ENCODE peak calls at places on chromosomes 4 and X, in eight cellular contexts. G is GM23248, C is OCI-LY7, F is GM23338, Z is HCT116, D is neural progenitor cell, R is PC-3, Q is SK-N-SH. N is an unnamed sample. For H3K4me1, the result is how much of the 10 kb centered on the place peaks cover.

GRCh38 chrX:41781500-41781899 is 57.5 kb downstream of the GPR82 start:
- DNase-seq in G (peak), C (peak), F (peak), Z (peak), D (peak), R (peak), Q (peak), N (peak)

GRCh38 chr4:61202638-61203495 is 2.7 kb downstream of the ADGRL3 start:
- DNase-seq in G (no peak), C (no peak), F (peak), Z (no peak), D (peak), R (peak), Q (peak), N (peak)

GRCh38 chr4:184624972-184625554 is 24.2 kb downstream of the CASP3 start:
- DNase-seq in G (no peak), C (no peak), F (no peak), Z (no peak), D (no peak), R (no peak), Q (no peak), N (no peak)

GRCh38 chr4:89307185-89307445 is 485 bp downstream of the GPRIN3 start:
- DNase-seq in G (no peak), C (no peak), F (no peak), Z (no peak), D (no peak), R (no peak), Q (no peak), N (no peak)

GRCh38 chr4:8675383-8675782 is 82.8 kb downstream of the CPZ start:
- DNase-seq in G (peak), C (no peak), F (peak), Z (no peak), D (peak), R (peak), Q (no peak), N (peak)

GRCh38 chr4:120850048-120850599 is 72.4 kb downstream of the PRDM5 start:
- DNase-seq in G (peak), C (no peak), F (no peak), Z (no peak), D (no peak), R (no peak), Q (no peak), N (no peak)

GRCh38 chrX:35726176-35726575 is 72.0 kb upstream of the MAGEB16 start:
- DNase-seq in G (peak), C (peak), F (peak), Z (no peak), D (no peak), R (peak), Q (no peak), N (no peak)

GRCh38 chr4:84451546-84451945 is 47.5 kb downstream of the NKX6-1 start:
- DNase-seq in G (peak), C (peak), F (peak), Z (no peak), D (peak), R (peak), Q (no peak), N (peak)

GRCh38 chr4:40475609-40476008 is 140.5 kb downstream of the CHRNA9 start:
- DNase-seq in G (no peak), C (no peak), F (peak), Z (no peak), D (peak), R (no peak), Q (no peak), N (peak)

GRCh38 chrX:151815461-151815860 is 80.9 kb downstream of the CNGA2 start:
- DNase-seq in G (peak), C (no peak), F (no peak), Z (no peak), D (no peak), R (no peak), Q (no peak), N (no peak)

GRCh38 chrX:122545778-122546177 is 638.3 kb upstream of the GRIA3 start:
- DNase-seq in G (no peak), C (no peak), F (no peak), Z (no peak), D (no peak), R (no peak), Q (no peak), N (no peak)

GRCh38 chr4:6491235-6491634 is 18.8 kb upstream of the PPP2R2C start:
- DNase-seq in G (no peak), C (no peak), F (no peak), Z (no peak), D (no peak), R (no peak), Q (no peak), N (no peak)

GRCh38 chrX:40109288-40110008 is 11.7 kb upstream of the BCOR start:
- DNase-seq in G (peak), C (peak), F (peak), Z (no peak), D (peak), R (no peak), Q (peak), N (peak)

GRCh38 chr4:79403356-79403755 is 4.7 kb downstream of the GK2 start:
- DNase-seq in G (no peak), C (no peak), F (no peak), Z (no peak), D (no peak), R (no peak), Q (no peak), N (no peak)

GRCh38 chr4:162787120-162787519 is 379.6 kb downstream of the NAF1 start:
- DNase-seq in G (no peak), C (no peak), F (no peak), Z (no peak), D (no peak), R (no peak), Q (no peak), N (no peak)

GRCh38 chr4:162782778-162783507 is 383.7 kb downstream of the NAF1 start:
- DNase-seq in G (no peak), C (no peak), F (peak), Z (no peak), D (no peak), R (no peak), Q (no peak), N (no peak)

GRCh38 chr4:162782096-162782777 is 384.5 kb downstream of the NAF1 start:
- DNase-seq in G (no peak), C (no peak), F (no peak), Z (no peak), D (no peak), R (no peak), Q (no peak), N (no peak)
- TF ChIP-seq EZH2phosphoT487 in G (no peak), C (no peak), F (no peak), Z (no peak), D (no peak), R (no peak), Q (no peak), N (no peak)

GRCh38 chr4:168619266-168619631 is 122.4 kb downstream of the PALLD start:
- DNase-seq in G (no peak), C (no peak), F (no peak), Z (no peak), D (no peak), R (peak), Q (no peak), N (no peak)

GRCh38 chr4:168622600-168622999 is 125.7 kb downstream of the PALLD start:
- DNase-seq in G (no peak), C (no peak), F (no peak), Z (no peak), D (no peak), R (no peak), Q (no peak), N (no peak)

GRCh38 chr4:168615294-168615693 is 118.4 kb downstream of the PALLD start:
- DNase-seq in G (peak), C (no peak), F (no peak), Z (no peak), D (peak), R (peak), Q (no peak), N (no peak)

GRCh38 chr4:168621806-168622589 is 125.1 kb downstream of the PALLD start:
- DNase-seq in G (peak), C (no peak), F (no peak), Z (no peak), D (no peak), R (no peak), Q (no peak), N (no peak)

DNA sequence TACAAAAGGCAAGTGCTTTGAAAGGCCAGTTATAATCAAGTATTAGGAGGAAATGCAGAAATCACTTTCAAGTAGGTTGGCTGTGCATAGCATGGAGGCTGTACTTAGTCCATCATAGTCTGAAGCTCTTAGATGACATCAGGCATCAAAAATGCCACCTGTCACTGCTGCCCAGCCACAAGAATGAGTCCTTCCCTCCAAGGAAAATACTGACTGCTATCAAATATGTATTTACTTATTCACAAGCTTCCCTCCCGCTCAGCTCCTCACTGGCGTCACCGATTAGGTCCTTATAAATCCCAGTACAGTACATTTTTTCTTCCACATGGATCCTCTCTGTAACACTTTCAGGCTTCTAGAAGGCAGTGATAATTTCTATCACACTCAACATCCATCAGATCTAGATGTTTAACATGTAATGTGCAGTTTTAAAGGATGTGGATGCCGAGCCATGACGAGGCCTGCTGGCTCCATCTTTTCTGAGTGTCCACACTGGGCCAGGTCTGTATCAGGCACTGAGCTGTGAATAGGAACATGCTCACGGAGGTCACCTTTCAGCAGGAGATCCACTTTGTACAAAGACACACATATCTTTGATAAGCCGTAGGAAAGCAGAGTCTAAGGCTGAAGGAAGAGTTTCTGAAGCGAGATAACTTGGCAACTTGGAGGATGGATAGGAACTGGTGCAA is 121.9 kb downstream of the PALLD start:
- DNase-seq in G (peak), C (no peak), F (no peak), Z (peak), D (no peak), R (peak), Q (no peak), N (no peak)
- H3K4me1 ChIP-seq in G (half or more), C (under half), F (under half), Z (half or more), D (under half), R (under half), Q (under half), N (under half)

DNA sequence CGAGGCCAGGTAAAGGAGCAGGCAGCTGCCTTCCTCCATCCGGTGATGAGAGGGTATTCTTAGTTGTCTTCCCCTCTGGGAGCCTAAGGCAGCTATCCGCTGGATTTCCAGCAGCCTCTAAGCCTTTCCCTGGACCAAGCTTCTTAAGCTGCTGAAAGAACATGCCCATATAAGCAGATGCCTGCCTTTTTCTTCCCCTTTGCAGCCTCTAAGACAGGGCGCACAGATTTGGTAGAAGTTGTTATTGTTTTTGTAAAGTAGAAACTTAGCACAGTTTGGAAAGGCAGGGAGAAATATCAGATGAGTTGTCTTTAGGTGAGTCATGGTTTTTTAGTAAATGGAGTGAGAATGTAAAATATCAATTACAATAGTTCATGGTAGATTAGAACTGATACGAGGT is 210.8 kb downstream of the ARHGAP10 start:
- DNase-seq in G (peak), C (no peak), F (peak), Z (no peak), D (peak), R (no peak), Q (no peak), N (no peak)
- H3K27ac ChIP-seq in G (no peak), C (no peak), F (no peak), Z (no peak), D (no peak), R (no peak), Q (no peak), N (no peak)

GRCh38 chr4:73891739-73892405 is 22.7 kb downstream of the CXCL1 start:
- DNase-seq in G (peak), C (no peak), F (no peak), Z (no peak), D (no peak), R (no peak), Q (no peak), N (no peak)

GRCh38 chr4:73894021-73894420 is 24.8 kb downstream of the CXCL1 start:
- DNase-seq in G (peak), C (no peak), F (no peak), Z (no peak), D (no peak), R (no peak), Q (no peak), N (no peak)

GRCh38 chr4:73891326-73891725 is 22.1 kb downstream of the CXCL1 start:
- DNase-seq in G (no peak), C (no peak), F (no peak), Z (no peak), D (no peak), R (no peak), Q (no peak), N (no peak)

GRCh38 chr4:73895201-73896177 is 26.3 kb downstream of the CXCL1 start:
- DNase-seq in G (no peak), C (no peak), F (no peak), Z (no peak), D (no peak), R (peak), Q (no peak), N (peak)

GRCh38 chr4:73892966-73893365 is 23.8 kb downstream of the CXCL1 start:
- DNase-seq in G (no peak), C (no peak), F (peak), Z (no peak), D (no peak), R (no peak), Q (no peak), N (no peak)
- TF ChIP-seq EZH2phosphoT487 in G (no peak), C (no peak), F (no peak), Z (no peak), D (no peak), R (no peak), Q (no peak), N (no peak)

GRCh38 chrX:140971385-140971784 is 31.0 kb upstream of the SPANXB1 start:
- DNase-seq in G (no peak), C (no peak), F (no peak), Z (no peak), D (no peak), R (no peak), Q (no peak), N (no peak)
- H3K4me1 ChIP-seq in G (under half), C (under half), F (under half), Z (under half), D (under half), R (under half), Q (under half), N (under half)